ENCODE peak calls at places on chromosomes 7 and 10, in eight cellular contexts. One of them, this sample, is unnamed.

GRCh38 chr10:31745612-31746376 is 182.8 kb downstream of the ARHGAP12 start:
- DNase-seq in nephron progenitor cell: no peak
- DNase-seq in GM19239: no peak
- DNase-seq in activated CD4-positive, CD25-positive, alpha-beta regulatory T cell: no peak
- DNase-seq in H9: no peak
- DNase-seq in A549: peak; percentile 41
- DNase-seq in GM13977: peak; percentile 40
- DNase-seq in neural progenitor cell: no peak
- DNase-seq in this sample: no peak

GRCh38 chr7:150902078-150903033 is 50.0 kb downstream of the AOC1 start:
- DNase-seq in nephron progenitor cell: no peak
- DNase-seq in GM19239: no peak
- DNase-seq in activated CD4-positive, CD25-positive, alpha-beta regulatory T cell: no peak
- DNase-seq in H9: no peak
- DNase-seq in A549: no peak
- DNase-seq in GM13977: no peak
- DNase-seq in neural progenitor cell: no peak
- DNase-seq in this sample: no peak

GRCh38 chr10:79433324-79434222 is 11.9 kb downstream of the ZCCHC24 start:
- DNase-seq in nephron progenitor cell: no peak
- DNase-seq in GM19239: no peak
- DNase-seq in activated CD4-positive, CD25-positive, alpha-beta regulatory T cell: no peak
- DNase-seq in H9: no peak
- DNase-seq in A549: no peak
- DNase-seq in GM13977: no peak
- DNase-seq in neural progenitor cell: no peak
- DNase-seq in this sample: no peak

GRCh38 chr10:23173549-23174074 is 18.5 kb upstream of the PTF1A start:
- DNase-seq in nephron progenitor cell: peak; percentile 26
- DNase-seq in GM19239: no peak
- DNase-seq in activated CD4-positive, CD25-positive, alpha-beta regulatory T cell: no peak
- DNase-seq in H9: no peak
- DNase-seq in A549: no peak
- DNase-seq in GM13977: peak; percentile 24
- DNase-seq in neural progenitor cell: peak; percentile 69
- DNase-seq in this sample: no peak

GRCh38 chr10:124717358-124717757 is 26.8 kb downstream of the FAM53B start:
- DNase-seq in nephron progenitor cell: no peak
- DNase-seq in GM19239: no peak
- DNase-seq in activated CD4-positive, CD25-positive, alpha-beta regulatory T cell: no peak
- DNase-seq in H9: no peak
- DNase-seq in A549: no peak
- DNase-seq in GM13977: no peak
- DNase-seq in neural progenitor cell: no peak
- DNase-seq in this sample: no peak

GRCh38 chr10:124010563-124011131 is 82.8 kb downstream of the CHST15 start:
- DNase-seq in nephron progenitor cell: peak; percentile 70
- DNase-seq in GM19239: no peak
- DNase-seq in activated CD4-positive, CD25-positive, alpha-beta regulatory T cell: no peak
- DNase-seq in H9: peak; percentile 99
- DNase-seq in A549: no peak
- DNase-seq in GM13977: no peak
- DNase-seq in neural progenitor cell: peak; percentile 92
- DNase-seq in this sample: no peak

GRCh38 chr7:96708872-96709271 is 774 bp downstream of the SEM1 start:
- DNase-seq in nephron progenitor cell: no peak
- DNase-seq in GM19239: no peak
- DNase-seq in activated CD4-positive, CD25-positive, alpha-beta regulatory T cell: no peak
- DNase-seq in H9: no peak
- DNase-seq in A549: peak; percentile 2
- DNase-seq in GM13977: no peak
- DNase-seq in neural progenitor cell: no peak
- DNase-seq in this sample: no peak

GRCh38 chr10:14613570-14613918 is 161.2 kb downstream of the FAM107B start:
- DNase-seq in nephron progenitor cell: no peak
- DNase-seq in GM19239: no peak
- DNase-seq in activated CD4-positive, CD25-positive, alpha-beta regulatory T cell: no peak
- DNase-seq in H9: no peak
- DNase-seq in A549: no peak
- DNase-seq in GM13977: no peak
- DNase-seq in neural progenitor cell: no peak
- DNase-seq in this sample: no peak

GRCh38 chr7:20793686-20794394 is 7.2 kb upstream of the SP8 start:
- DNase-seq in nephron progenitor cell: no peak
- DNase-seq in GM19239: no peak
- DNase-seq in activated CD4-positive, CD25-positive, alpha-beta regulatory T cell: no peak
- DNase-seq in H9: peak; percentile 45
- DNase-seq in A549: no peak
- DNase-seq in GM13977: no peak
- DNase-seq in neural progenitor cell: peak; percentile 74
- DNase-seq in this sample: no peak

GRCh38 chr7:73909051-73909941 is 48.3 kb downstream of the TMEM270 start:
- DNase-seq in nephron progenitor cell: no peak
- DNase-seq in GM19239: no peak
- DNase-seq in activated CD4-positive, CD25-positive, alpha-beta regulatory T cell: no peak
- DNase-seq in H9: no peak
- DNase-seq in A549: no peak
- DNase-seq in GM13977: no peak
- DNase-seq in neural progenitor cell: no peak
- DNase-seq in this sample: no peak

GRCh38 chr10:13587367-13587766 is 602 bp downstream of the PRPF18 start:
- DNase-seq in nephron progenitor cell: peak; percentile 13
- DNase-seq in GM19239: no peak
- DNase-seq in activated CD4-positive, CD25-positive, alpha-beta regulatory T cell: no peak
- DNase-seq in H9: no peak
- DNase-seq in A549: no peak
- DNase-seq in GM13977: no peak
- DNase-seq in neural progenitor cell: peak; percentile 6
- DNase-seq in this sample: no peak

GRCh38 chr7:87046456-87046855 is 13.0 kb downstream of the ELAPOR2 start:
- DNase-seq in nephron progenitor cell: no peak
- DNase-seq in GM19239: no peak
- DNase-seq in activated CD4-positive, CD25-positive, alpha-beta regulatory T cell: no peak
- DNase-seq in H9: no peak
- DNase-seq in A549: no peak
- DNase-seq in GM13977: no peak
- DNase-seq in neural progenitor cell: no peak
- DNase-seq in this sample: no peak